ENCODE peak calls at places on chromosomes 4 and X, in four cellular contexts. A is stimulated activated CD4-positive, alpha-beta T cell treated with anti-CD3 and anti-CD28 coated beads, Interleukin-2, amount 100 ng/mL, for 24 hours; Y is osteocyte; W is effector CD8-positive, alpha-beta T cell. F is an unnamed sample.

GRCh38 chr4:24771241-24771640 is 24.1 kb upstream of the SOD3 start:
- DNase-seq in A (no peak), Y (peak), W (no peak), F (no peak)

GRCh38 chr4:100086766-100087431 is 103.4 kb downstream of the DDIT4L start:
- DNase-seq in A (no peak), Y (no peak), W (no peak), F (no peak)

GRCh38 chr4:172521171-172521570 is 647.4 kb upstream of the GALNT7 start:
- DNase-seq in A (no peak), Y (no peak), W (no peak), F (no peak)

GRCh38 chr4:101393256-101393655 is 45.9 kb upstream of the PPP3CA start:
- DNase-seq in A (no peak), Y (no peak), W (no peak), F (peak)

GRCh38 chr4:147198411-147199051 is 252.9 kb upstream of the TTC29 start:
- DNase-seq in A (no peak), Y (no peak), W (no peak), F (no peak)

GRCh38 chr4:144557404-144557803 is 88.6 kb upstream of the HHIP start:
- DNase-seq in A (no peak), Y (no peak), W (no peak), F (no peak)

GRCh38 chr4:31307026-31307425 is 586.9 kb downstream of the PCDH7 start:
- DNase-seq in A (no peak), Y (no peak), W (no peak), F (no peak)

GRCh38 chr4:179626687-179627086 is 2184.4 kb upstream of the AGA start:
- DNase-seq in A (no peak), Y (no peak), W (no peak), F (no peak)

GRCh38 chr4:24646777-24647460 is 62.6 kb upstream of the DHX15 start:
- DNase-seq in A (no peak), Y (peak), W (no peak), F (no peak)

GRCh38 chr4:25817059-25817681 is 45.6 kb downstream of the SEL1L3 start:
- DNase-seq in A (no peak), Y (no peak), W (no peak), F (peak)

GRCh38 chrX:581717-582116 is 48.9 kb upstream of the SHOX start:
- DNase-seq in A (no peak), Y (peak), W (no peak), F (no peak)

GRCh38 chr4:72744103-72744725 is 175.2 kb upstream of the ADAMTS3 start:
- DNase-seq in A (no peak), Y (no peak), W (no peak), F (no peak)

GRCh38 chr4:47717173-47717572 is 120.7 kb downstream of the CORIN start:
- DNase-seq in A (no peak), Y (no peak), W (no peak), F (no peak)

GRCh38 chrX:97471071-97471470 is 587.4 kb downstream of the RPA4 start:
- DNase-seq in A (no peak), Y (no peak), W (no peak), F (no peak)

GRCh38 chr4:145527773-145528172 is 46.1 kb downstream of the SMAD1 start:
- DNase-seq in A (no peak), Y (no peak), W (no peak), F (no peak)

F was measured in RWPE1.